ENCODE peak calls at places on chromosomes 1 and 21, in seven cellular contexts. One of them, this sample, is unnamed.

GRCh38 chr1:163561570-163562295 is 240.0 kb downstream of the NUF2 start:
- DNase-seq in prostate gland: no peak
- DNase-seq in fibroblast of pulmonary artery: peak
- DNase-seq in body of pancreas: no peak
- DNase-seq in ascending aorta: no peak
- DNase-seq in breast epithelium: no peak
- DNase-seq in A549: no peak
- DNase-seq in this sample: no peak

GRCh38 chr1:22285545-22286396 is 142.9 kb upstream of the WNT4 start:
- DNase-seq in body of pancreas: no peak
- DNase-seq in ascending aorta: no peak
- DNase-seq in fibroblast of pulmonary artery: peak
- DNase-seq in A549: no peak
- DNase-seq in prostate gland: no peak
- DNase-seq in breast epithelium: peak
- DNase-seq in this sample: no peak

GRCh38 chr1:180181048-180181447 is 26.4 kb downstream of the QSOX1 start:
- DNase-seq in prostate gland: no peak
- DNase-seq in ascending aorta: no peak
- DNase-seq in body of pancreas: peak
- DNase-seq in A549: no peak
- DNase-seq in breast epithelium: no peak
- DNase-seq in fibroblast of pulmonary artery: peak
- DNase-seq in this sample: no peak

GRCh38 chr1:184881941-184882648 is 92.2 kb downstream of the NIBAN1 start:
- DNase-seq in breast epithelium: no peak
- DNase-seq in prostate gland: no peak
- DNase-seq in A549: no peak
- DNase-seq in ascending aorta: no peak
- DNase-seq in fibroblast of pulmonary artery: peak
- DNase-seq in body of pancreas: no peak
- DNase-seq in this sample: no peak

GRCh38 chr1:36298640-36299039 is 7.5 kb upstream of the SH3D21 start:
- DNase-seq in prostate gland: no peak
- DNase-seq in breast epithelium: no peak
- DNase-seq in A549: no peak
- DNase-seq in body of pancreas: no peak
- DNase-seq in fibroblast of pulmonary artery: no peak
- DNase-seq in ascending aorta: no peak
- DNase-seq in this sample: no peak

GRCh38 chr1:93615201-93616150 is 66.2 kb downstream of the BCAR3 start:
- DNase-seq in A549: peak
- DNase-seq in fibroblast of pulmonary artery: peak
- DNase-seq in ascending aorta: no peak
- DNase-seq in breast epithelium: no peak
- DNase-seq in prostate gland: no peak
- DNase-seq in body of pancreas: no peak
- DNase-seq in this sample: no peak

GRCh38 chr1:235156265-235156664 is 4.8 kb downstream of the RBM34 start:
- DNase-seq in body of pancreas: no peak
- DNase-seq in fibroblast of pulmonary artery: no peak
- DNase-seq in A549: no peak
- DNase-seq in breast epithelium: no peak
- DNase-seq in ascending aorta: no peak
- DNase-seq in prostate gland: no peak
- DNase-seq in this sample: no peak

GRCh38 chr1:89633103-89633744 is at the start of gene LRRC8C:
- DNase-seq in breast epithelium: no peak
- DNase-seq in fibroblast of pulmonary artery: peak
- DNase-seq in prostate gland: peak
- DNase-seq in body of pancreas: peak
- DNase-seq in ascending aorta: peak
- DNase-seq in A549: peak
- DNase-seq in this sample: no peak

GRCh38 chr21:25572895-25573310 is 34.4 kb downstream of the MRPL39 start:
- DNase-seq in body of pancreas: no peak
- DNase-seq in fibroblast of pulmonary artery: peak
- DNase-seq in A549: no peak
- DNase-seq in ascending aorta: no peak
- DNase-seq in prostate gland: no peak
- DNase-seq in breast epithelium: no peak
- DNase-seq in this sample: no peak

GRCh38 chr1:18794066-18794465 is 65.4 kb downstream of the TAS1R2 start:
- DNase-seq in body of pancreas: no peak
- DNase-seq in fibroblast of pulmonary artery: no peak
- DNase-seq in prostate gland: no peak
- DNase-seq in breast epithelium: no peak
- DNase-seq in A549: no peak
- DNase-seq in ascending aorta: no peak
- DNase-seq in this sample: no peak

GRCh38 chr21:35077975-35078374 is 28.9 kb upstream of the RUNX1 start:
- DNase-seq in A549: no peak
- DNase-seq in ascending aorta: no peak
- DNase-seq in body of pancreas: no peak
- DNase-seq in prostate gland: no peak
- DNase-seq in fibroblast of pulmonary artery: no peak
- DNase-seq in breast epithelium: no peak
- DNase-seq in this sample: no peak

GRCh38 chr1:235649722-235650163 is at the start of gene GNG4:
- DNase-seq in fibroblast of pulmonary artery: no peak
- DNase-seq in breast epithelium: no peak
- DNase-seq in prostate gland: peak
- DNase-seq in ascending aorta: no peak
- DNase-seq in body of pancreas: peak
- DNase-seq in A549: no peak
- DNase-seq in this sample: no peak

GRCh38 chr1:201693019-201693372 is 136.0 kb upstream of the IPO9 start:
- DNase-seq in fibroblast of pulmonary artery: no peak
- DNase-seq in body of pancreas: no peak
- DNase-seq in breast epithelium: no peak
- DNase-seq in prostate gland: no peak
- DNase-seq in ascending aorta: no peak
- DNase-seq in A549: no peak
- DNase-seq in this sample: no peak

GRCh38 chr1:7645751-7646048 is 125.4 kb upstream of the VAMP3 start:
- DNase-seq in fibroblast of pulmonary artery: no peak
- DNase-seq in prostate gland: no peak
- DNase-seq in body of pancreas: no peak
- DNase-seq in breast epithelium: no peak
- DNase-seq in A549: no peak
- DNase-seq in ascending aorta: no peak
- DNase-seq in this sample: no peak

GRCh38 chr1:152035406-152036315 is 1.1 kb downstream of the S100A11 start:
- DNase-seq in prostate gland: peak
- DNase-seq in body of pancreas: peak
- DNase-seq in A549: peak
- DNase-seq in breast epithelium: no peak
- DNase-seq in fibroblast of pulmonary artery: peak
- DNase-seq in ascending aorta: no peak
- DNase-seq in this sample: no peak

GRCh38 chr1:234728740-234729139 is 118.8 kb upstream of the IRF2BP2 start:
- DNase-seq in fibroblast of pulmonary artery: no peak
- DNase-seq in ascending aorta: no peak
- DNase-seq in body of pancreas: no peak
- DNase-seq in prostate gland: no peak
- DNase-seq in breast epithelium: no peak
- DNase-seq in A549: no peak
- DNase-seq in this sample: no peak

GRCh38 chr1:26597629-26598039 is 68.1 kb downstream of the RPS6KA1 start:
- DNase-seq in body of pancreas: no peak
- DNase-seq in prostate gland: peak
- DNase-seq in A549: peak
- DNase-seq in fibroblast of pulmonary artery: peak
- DNase-seq in breast epithelium: no peak
- DNase-seq in ascending aorta: peak
- DNase-seq in this sample: no peak

GRCh38 chr1:228288536-228289238 is 80.8 kb downstream of the OBSCN start:
- DNase-seq in breast epithelium: no peak
- DNase-seq in body of pancreas: peak
- DNase-seq in prostate gland: no peak
- DNase-seq in ascending aorta: no peak
- DNase-seq in A549: no peak
- DNase-seq in fibroblast of pulmonary artery: no peak
- DNase-seq in this sample: no peak

GRCh38 chr1:236893626-236894545 is 98.8 kb downstream of the MTR start:
- DNase-seq in A549: no peak
- DNase-seq in body of pancreas: no peak
- DNase-seq in ascending aorta: no peak
- DNase-seq in prostate gland: no peak
- DNase-seq in fibroblast of pulmonary artery: no peak
- DNase-seq in breast epithelium: no peak
- DNase-seq in this sample: no peak

GRCh38 chr1:208387908-208388756 is 143.9 kb upstream of the PLXNA2 start:
- DNase-seq in ascending aorta: no peak
- DNase-seq in A549: no peak
- DNase-seq in breast epithelium: no peak
- DNase-seq in prostate gland: no peak
- DNase-seq in body of pancreas: no peak
- DNase-seq in fibroblast of pulmonary artery: no peak
- DNase-seq in this sample: no peak

GRCh38 chr1:113255038-113255727 is 135.1 kb upstream of the MAGI3 start:
- DNase-seq in fibroblast of pulmonary artery: no peak
- DNase-seq in ascending aorta: no peak
- DNase-seq in body of pancreas: peak
- DNase-seq in A549: no peak
- DNase-seq in prostate gland: peak
- DNase-seq in breast epithelium: no peak
- DNase-seq in this sample: no peak

GRCh38 chr1:22611530-22611947 is 24.9 kb upstream of the C1QA start:
- DNase-seq in A549: no peak
- DNase-seq in fibroblast of pulmonary artery: peak
- DNase-seq in ascending aorta: no peak
- DNase-seq in body of pancreas: peak
- DNase-seq in prostate gland: no peak
- DNase-seq in breast epithelium: no peak
- DNase-seq in this sample: peak

GRCh38 chr1:150161747-150162581 is 12.2 kb downstream of the PLEKHO1 start:
- DNase-seq in breast epithelium: no peak
- DNase-seq in body of pancreas: no peak
- DNase-seq in fibroblast of pulmonary artery: peak
- DNase-seq in A549: no peak
- DNase-seq in ascending aorta: no peak
- DNase-seq in prostate gland: no peak
- DNase-seq in this sample: no peak

GRCh38 chr1:176894450-176894849 is 270.1 kb downstream of the ASTN1 start:
- DNase-seq in body of pancreas: no peak
- DNase-seq in A549: no peak
- DNase-seq in prostate gland: no peak
- DNase-seq in fibroblast of pulmonary artery: no peak
- DNase-seq in ascending aorta: no peak
- DNase-seq in breast epithelium: no peak
- DNase-seq in this sample: no peak

GRCh38 chr1:203273206-203273868 is 32.0 kb upstream of the BTG2 start:
- DNase-seq in prostate gland: peak
- DNase-seq in breast epithelium: peak
- DNase-seq in fibroblast of pulmonary artery: peak
- DNase-seq in ascending aorta: peak
- DNase-seq in body of pancreas: peak
- DNase-seq in A549: peak
- DNase-seq in this sample: peak
- TF ChIP-seq CTCF in prostate gland: peak
- TF ChIP-seq CTCF in breast epithelium: peak
- TF ChIP-seq CTCF in fibroblast of pulmonary artery: peak
- TF ChIP-seq CTCF in ascending aorta: peak
- TF ChIP-seq CTCF in body of pancreas: peak
- TF ChIP-seq CTCF in A549: peak
- TF ChIP-seq CTCF in this sample: peak

DNA sequence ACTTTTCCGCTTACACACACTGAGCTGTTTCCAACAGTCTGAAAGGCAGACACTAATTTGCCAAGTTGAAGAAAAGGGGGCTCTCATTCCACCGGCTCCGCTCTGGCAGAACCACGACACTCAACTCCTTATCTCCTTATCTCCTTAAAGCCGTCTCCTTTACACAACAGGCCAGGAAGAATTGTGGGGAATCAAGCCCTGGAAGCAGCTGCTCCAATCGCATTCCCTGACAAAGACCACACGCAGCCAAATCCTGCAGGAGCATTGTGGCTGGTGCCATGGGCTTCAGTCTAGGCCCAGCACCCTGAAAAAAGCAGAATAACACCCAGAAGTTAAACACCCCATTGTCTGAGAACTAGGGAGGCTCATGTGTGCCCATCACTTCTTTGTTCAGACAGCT is 24.1 kb downstream of the SUSD4 start:
- DNase-seq in breast epithelium: no peak
- DNase-seq in fibroblast of pulmonary artery: no peak
- DNase-seq in A549: no peak
- DNase-seq in body of pancreas: no peak
- DNase-seq in ascending aorta: no peak
- DNase-seq in prostate gland: no peak
- DNase-seq in this sample: no peak
- H3K4me3 ChIP-seq in breast epithelium: no peak
- H3K4me3 ChIP-seq in fibroblast of pulmonary artery: no peak
- H3K4me3 ChIP-seq in A549: no peak
- H3K4me3 ChIP-seq in body of pancreas: no peak
- H3K4me3 ChIP-seq in ascending aorta: no peak
- H3K4me3 ChIP-seq in prostate gland: no peak
- H3K4me3 ChIP-seq in this sample: no peak

DNA sequence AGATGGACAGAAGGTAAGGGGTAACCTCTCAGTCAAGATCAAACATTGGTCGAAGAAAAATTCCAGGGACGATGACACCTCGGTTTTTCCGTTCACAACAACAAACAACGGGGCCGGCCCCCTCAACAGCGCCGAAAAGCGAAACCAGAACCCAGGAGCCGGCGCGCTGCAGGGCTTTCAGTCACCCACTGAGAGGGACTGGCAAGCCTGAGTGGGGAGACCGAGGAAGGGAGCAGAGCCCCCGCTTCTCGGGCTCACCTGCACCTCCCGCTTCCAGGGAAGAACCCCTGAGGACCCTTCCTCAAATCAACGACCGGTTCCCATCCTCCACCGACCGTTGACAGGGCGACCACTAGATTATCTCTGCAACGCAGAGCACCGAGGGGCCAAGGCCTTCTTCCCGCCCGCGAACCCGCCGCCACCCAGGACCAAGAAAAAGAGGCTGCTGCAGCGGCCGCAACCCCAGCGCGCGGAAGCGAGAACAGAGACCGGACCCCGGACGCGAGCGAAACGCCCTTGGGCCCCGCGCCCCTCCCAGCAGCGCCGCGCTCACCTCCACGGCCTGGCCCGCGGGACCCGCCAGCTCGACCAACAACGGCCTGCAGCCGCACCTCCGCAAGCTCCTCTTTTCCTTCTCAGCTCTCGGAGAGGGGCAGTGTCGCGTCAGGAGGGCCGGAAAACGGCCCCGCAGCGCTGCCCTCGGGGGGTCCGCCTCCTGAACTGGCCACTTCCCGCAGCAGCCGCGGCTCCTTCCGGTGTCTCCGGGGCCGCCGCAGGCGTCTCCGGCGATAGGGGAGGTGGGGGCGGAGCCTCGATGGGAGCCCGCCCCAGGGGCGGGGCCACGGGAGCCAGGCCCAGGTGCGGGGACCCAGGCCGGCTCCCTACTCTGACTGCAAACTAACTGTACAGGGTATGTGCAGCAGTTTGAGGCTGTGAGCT is at the start of gene USP33:
- DNase-seq in body of pancreas: peak
- DNase-seq in ascending aorta: peak
- DNase-seq in fibroblast of pulmonary artery: peak
- DNase-seq in prostate gland: peak
- DNase-seq in A549: peak
- DNase-seq in breast epithelium: peak
- DNase-seq in this sample: peak
- TF ChIP-seq CTCF in body of pancreas: no peak
- TF ChIP-seq CTCF in ascending aorta: no peak
- TF ChIP-seq CTCF in fibroblast of pulmonary artery: no peak
- TF ChIP-seq CTCF in prostate gland: no peak
- TF ChIP-seq CTCF in A549: no peak
- TF ChIP-seq CTCF in breast epithelium: no peak
- TF ChIP-seq CTCF in this sample: no peak

GRCh38 chr1:28883242-28883616 is 31.1 kb upstream of the EPB41 start:
- DNase-seq in ascending aorta: no peak
- DNase-seq in prostate gland: no peak
- DNase-seq in fibroblast of pulmonary artery: no peak
- DNase-seq in A549: no peak
- DNase-seq in breast epithelium: no peak
- DNase-seq in body of pancreas: no peak
- DNase-seq in this sample: no peak
- H3K4me3 ChIP-seq in ascending aorta: no peak
- H3K4me3 ChIP-seq in prostate gland: no peak
- H3K4me3 ChIP-seq in fibroblast of pulmonary artery: no peak
- H3K4me3 ChIP-seq in A549: no peak
- H3K4me3 ChIP-seq in breast epithelium: no peak
- H3K4me3 ChIP-seq in body of pancreas: no peak
- H3K4me3 ChIP-seq in this sample: no peak